ENCODE peak calls at places on chromosomes 12 and 14, in ten cellular contexts. One of them, this sample, is unnamed.

GRCh38 chr12:115191342-115191741 is 507.4 kb upstream of the TBX3 start:
- DNase-seq in WERI-Rb-1: no peak
- DNase-seq in AG09319: peak
- DNase-seq in astrocyte of the cerebellum: no peak
- DNase-seq in psoas muscle: no peak
- DNase-seq in tibial artery: no peak
- DNase-seq in Peyer's patch: no peak
- DNase-seq in mesothelial cell of epicardium: no peak
- DNase-seq in choroid plexus epithelial cell: no peak
- DNase-seq in CD8-positive, alpha-beta T cell: no peak
- DNase-seq in this sample: no peak

GRCh38 chr12:118548887-118549286 is 172.5 kb downstream of the SUDS3 start:
- DNase-seq in WERI-Rb-1: no peak
- DNase-seq in AG09319: no peak
- DNase-seq in astrocyte of the cerebellum: no peak
- DNase-seq in psoas muscle: no peak
- DNase-seq in tibial artery: no peak
- DNase-seq in Peyer's patch: no peak
- DNase-seq in mesothelial cell of epicardium: no peak
- DNase-seq in choroid plexus epithelial cell: no peak
- DNase-seq in CD8-positive, alpha-beta T cell: no peak
- DNase-seq in this sample: no peak

GRCh38 chr14:67360469-67361206 is 510 bp downstream of the EIF2S1 start:
- DNase-seq in WERI-Rb-1: no peak
- DNase-seq in AG09319: no peak
- DNase-seq in astrocyte of the cerebellum: no peak
- DNase-seq in psoas muscle: no peak
- DNase-seq in tibial artery: no peak
- DNase-seq in Peyer's patch: no peak
- DNase-seq in mesothelial cell of epicardium: no peak
- DNase-seq in choroid plexus epithelial cell: no peak
- DNase-seq in CD8-positive, alpha-beta T cell: no peak
- DNase-seq in this sample: no peak

GRCh38 chr14:52852810-52853521 is 61.6 kb upstream of the GNPNAT1 start:
- DNase-seq in WERI-Rb-1: no peak
- DNase-seq in AG09319: no peak
- DNase-seq in astrocyte of the cerebellum: no peak
- DNase-seq in psoas muscle: no peak
- DNase-seq in tibial artery: no peak
- DNase-seq in Peyer's patch: no peak
- DNase-seq in mesothelial cell of epicardium: no peak
- DNase-seq in choroid plexus epithelial cell: peak
- DNase-seq in CD8-positive, alpha-beta T cell: no peak
- DNase-seq in this sample: no peak

GRCh38 chr14:89013098-89013504 is 188.7 kb downstream of the TTC8 start:
- DNase-seq in WERI-Rb-1: peak
- DNase-seq in AG09319: no peak
- DNase-seq in astrocyte of the cerebellum: no peak
- DNase-seq in psoas muscle: no peak
- DNase-seq in tibial artery: no peak
- DNase-seq in Peyer's patch: peak
- DNase-seq in mesothelial cell of epicardium: no peak
- DNase-seq in choroid plexus epithelial cell: peak
- DNase-seq in CD8-positive, alpha-beta T cell: no peak
- DNase-seq in this sample: no peak

GRCh38 chr12:104522985-104523719 is 66.4 kb downstream of the CHST11 start:
- DNase-seq in WERI-Rb-1: no peak
- DNase-seq in AG09319: no peak
- DNase-seq in astrocyte of the cerebellum: no peak
- DNase-seq in psoas muscle: no peak
- DNase-seq in tibial artery: no peak
- DNase-seq in Peyer's patch: no peak
- DNase-seq in mesothelial cell of epicardium: no peak
- DNase-seq in choroid plexus epithelial cell: peak
- DNase-seq in CD8-positive, alpha-beta T cell: no peak
- DNase-seq in this sample: no peak

GRCh38 chr14:23512156-23512555 is 39.4 kb downstream of the ZFHX2 start:
- DNase-seq in WERI-Rb-1: no peak
- DNase-seq in AG09319: no peak
- DNase-seq in astrocyte of the cerebellum: no peak
- DNase-seq in psoas muscle: no peak
- DNase-seq in tibial artery: no peak
- DNase-seq in Peyer's patch: no peak
- DNase-seq in mesothelial cell of epicardium: no peak
- DNase-seq in choroid plexus epithelial cell: no peak
- DNase-seq in CD8-positive, alpha-beta T cell: no peak
- DNase-seq in this sample: no peak

GRCh38 chr14:101460521-101460920 is 100.8 kb upstream of the DIO3 start:
- DNase-seq in WERI-Rb-1: no peak
- DNase-seq in AG09319: no peak
- DNase-seq in astrocyte of the cerebellum: no peak
- DNase-seq in psoas muscle: no peak
- DNase-seq in tibial artery: no peak
- DNase-seq in Peyer's patch: peak
- DNase-seq in mesothelial cell of epicardium: no peak
- DNase-seq in choroid plexus epithelial cell: no peak
- DNase-seq in CD8-positive, alpha-beta T cell: no peak
- DNase-seq in this sample: no peak

GRCh38 chr12:9349888-9350885 is 142.0 kb upstream of the PZP start:
- DNase-seq in WERI-Rb-1: no peak
- DNase-seq in AG09319: no peak
- DNase-seq in astrocyte of the cerebellum: no peak
- DNase-seq in psoas muscle: no peak
- DNase-seq in tibial artery: no peak
- DNase-seq in Peyer's patch: no peak
- DNase-seq in mesothelial cell of epicardium: no peak
- DNase-seq in choroid plexus epithelial cell: no peak
- DNase-seq in CD8-positive, alpha-beta T cell: no peak
- DNase-seq in this sample: no peak

GRCh38 chr14:73248294-73248868 is 11.1 kb downstream of the PAPLN start:
- DNase-seq in WERI-Rb-1: no peak
- DNase-seq in AG09319: no peak
- DNase-seq in astrocyte of the cerebellum: no peak
- DNase-seq in psoas muscle: peak
- DNase-seq in tibial artery: no peak
- DNase-seq in Peyer's patch: no peak
- DNase-seq in mesothelial cell of epicardium: no peak
- DNase-seq in choroid plexus epithelial cell: peak
- DNase-seq in CD8-positive, alpha-beta T cell: no peak
- DNase-seq in this sample: no peak

GRCh38 chr12:21149849-21150248 is 18.9 kb downstream of the SLCO1B1 start:
- DNase-seq in WERI-Rb-1: no peak
- DNase-seq in AG09319: no peak
- DNase-seq in astrocyte of the cerebellum: no peak
- DNase-seq in psoas muscle: peak
- DNase-seq in tibial artery: no peak
- DNase-seq in Peyer's patch: no peak
- DNase-seq in mesothelial cell of epicardium: no peak
- DNase-seq in choroid plexus epithelial cell: no peak
- DNase-seq in CD8-positive, alpha-beta T cell: no peak
- DNase-seq in this sample: no peak

GRCh38 chr14:85528080-85528881 is 1.7 kb upstream of the FLRT2 start:
- DNase-seq in WERI-Rb-1: peak
- DNase-seq in AG09319: peak
- DNase-seq in astrocyte of the cerebellum: peak
- DNase-seq in psoas muscle: peak
- DNase-seq in tibial artery: no peak
- DNase-seq in Peyer's patch: no peak
- DNase-seq in mesothelial cell of epicardium: no peak
- DNase-seq in choroid plexus epithelial cell: peak
- DNase-seq in CD8-positive, alpha-beta T cell: no peak
- DNase-seq in this sample: peak

GRCh38 chr14:90681889-90682429 is 134.3 kb downstream of the TTC7B start:
- DNase-seq in WERI-Rb-1: no peak
- DNase-seq in AG09319: no peak
- DNase-seq in astrocyte of the cerebellum: no peak
- DNase-seq in psoas muscle: no peak
- DNase-seq in tibial artery: no peak
- DNase-seq in Peyer's patch: no peak
- DNase-seq in mesothelial cell of epicardium: no peak
- DNase-seq in choroid plexus epithelial cell: no peak
- DNase-seq in CD8-positive, alpha-beta T cell: no peak
- DNase-seq in this sample: no peak

GRCh38 chr12:1591029-1591428 is 3.4 kb downstream of the FBXL14 start:
- DNase-seq in WERI-Rb-1: no peak
- DNase-seq in AG09319: no peak
- DNase-seq in astrocyte of the cerebellum: no peak
- DNase-seq in psoas muscle: no peak
- DNase-seq in tibial artery: no peak
- DNase-seq in Peyer's patch: no peak
- DNase-seq in mesothelial cell of epicardium: no peak
- DNase-seq in choroid plexus epithelial cell: peak
- DNase-seq in CD8-positive, alpha-beta T cell: no peak
- DNase-seq in this sample: no peak

GRCh38 chr14:96146131-96146771 is 58.4 kb upstream of the BDKRB2 start:
- DNase-seq in WERI-Rb-1: no peak
- DNase-seq in AG09319: peak
- DNase-seq in astrocyte of the cerebellum: peak
- DNase-seq in psoas muscle: no peak
- DNase-seq in tibial artery: no peak
- DNase-seq in Peyer's patch: no peak
- DNase-seq in mesothelial cell of epicardium: no peak
- DNase-seq in choroid plexus epithelial cell: peak
- DNase-seq in CD8-positive, alpha-beta T cell: no peak
- DNase-seq in this sample: no peak

GRCh38 chr12:123761841-123762714 is at the start of gene DNAH10:
- DNase-seq in WERI-Rb-1: no peak
- DNase-seq in AG09319: no peak
- DNase-seq in astrocyte of the cerebellum: no peak
- DNase-seq in psoas muscle: no peak
- DNase-seq in tibial artery: no peak
- DNase-seq in Peyer's patch: peak
- DNase-seq in mesothelial cell of epicardium: peak
- DNase-seq in choroid plexus epithelial cell: peak
- DNase-seq in CD8-positive, alpha-beta T cell: no peak
- DNase-seq in this sample: peak
- TF ChIP-seq CTCF in WERI-Rb-1: no peak
- TF ChIP-seq CTCF in AG09319: peak
- TF ChIP-seq CTCF in astrocyte of the cerebellum: peak
- TF ChIP-seq CTCF in psoas muscle: no peak
- TF ChIP-seq CTCF in tibial artery: no peak
- TF ChIP-seq CTCF in Peyer's patch: peak
- TF ChIP-seq CTCF in mesothelial cell of epicardium: peak
- TF ChIP-seq CTCF in choroid plexus epithelial cell: peak
- TF ChIP-seq CTCF in CD8-positive, alpha-beta T cell: no peak
- TF ChIP-seq CTCF in this sample: peak

GRCh38 chr14:80356413-80356812 is 145.1 kb upstream of the DIO2 start:
- DNase-seq in WERI-Rb-1: peak
- DNase-seq in AG09319: no peak
- DNase-seq in astrocyte of the cerebellum: no peak
- DNase-seq in psoas muscle: no peak
- DNase-seq in tibial artery: no peak
- DNase-seq in Peyer's patch: no peak
- DNase-seq in mesothelial cell of epicardium: no peak
- DNase-seq in choroid plexus epithelial cell: peak
- DNase-seq in CD8-positive, alpha-beta T cell: no peak
- DNase-seq in this sample: peak
- TF ChIP-seq CTCF in WERI-Rb-1: peak
- TF ChIP-seq CTCF in AG09319: peak
- TF ChIP-seq CTCF in astrocyte of the cerebellum: peak
- TF ChIP-seq CTCF in psoas muscle: no peak
- TF ChIP-seq CTCF in tibial artery: no peak
- TF ChIP-seq CTCF in Peyer's patch: no peak
- TF ChIP-seq CTCF in mesothelial cell of epicardium: peak
- TF ChIP-seq CTCF in choroid plexus epithelial cell: peak
- TF ChIP-seq CTCF in CD8-positive, alpha-beta T cell: no peak
- TF ChIP-seq CTCF in this sample: peak

GRCh38 chr12:80413462-80413861 is 30.6 kb upstream of the PTPRQ start:
- DNase-seq in WERI-Rb-1: no peak
- DNase-seq in AG09319: no peak
- DNase-seq in astrocyte of the cerebellum: no peak
- DNase-seq in psoas muscle: no peak
- DNase-seq in tibial artery: no peak
- DNase-seq in Peyer's patch: no peak
- DNase-seq in mesothelial cell of epicardium: no peak
- DNase-seq in choroid plexus epithelial cell: no peak
- DNase-seq in CD8-positive, alpha-beta T cell: no peak
- DNase-seq in this sample: no peak
- TF ChIP-seq CTCF in WERI-Rb-1: no peak
- TF ChIP-seq CTCF in AG09319: no peak
- TF ChIP-seq CTCF in astrocyte of the cerebellum: no peak
- TF ChIP-seq CTCF in psoas muscle: no peak
- TF ChIP-seq CTCF in tibial artery: no peak
- TF ChIP-seq CTCF in Peyer's patch: no peak
- TF ChIP-seq CTCF in mesothelial cell of epicardium: no peak
- TF ChIP-seq CTCF in choroid plexus epithelial cell: no peak
- TF ChIP-seq CTCF in CD8-positive, alpha-beta T cell: no peak
- TF ChIP-seq CTCF in this sample: no peak

GRCh38 chr12:98721204-98721702 is 76.2 kb downstream of the APAF1 start:
- DNase-seq in WERI-Rb-1: no peak
- DNase-seq in AG09319: no peak
- DNase-seq in astrocyte of the cerebellum: no peak
- DNase-seq in psoas muscle: no peak
- DNase-seq in tibial artery: no peak
- DNase-seq in Peyer's patch: no peak
- DNase-seq in mesothelial cell of epicardium: no peak
- DNase-seq in choroid plexus epithelial cell: no peak
- DNase-seq in CD8-positive, alpha-beta T cell: no peak
- DNase-seq in this sample: no peak
- TF ChIP-seq CTCF in WERI-Rb-1: no peak
- TF ChIP-seq CTCF in AG09319: no peak
- TF ChIP-seq CTCF in astrocyte of the cerebellum: no peak
- TF ChIP-seq CTCF in psoas muscle: no peak
- TF ChIP-seq CTCF in tibial artery: no peak
- TF ChIP-seq CTCF in Peyer's patch: no peak
- TF ChIP-seq CTCF in mesothelial cell of epicardium: no peak
- TF ChIP-seq CTCF in choroid plexus epithelial cell: peak
- TF ChIP-seq CTCF in CD8-positive, alpha-beta T cell: no peak
- TF ChIP-seq CTCF in this sample: no peak

GRCh38 chr14:94306047-94306978 is 13.2 kb upstream of the SERPINA10 start:
- DNase-seq in WERI-Rb-1: no peak
- DNase-seq in AG09319: no peak
- DNase-seq in astrocyte of the cerebellum: no peak
- DNase-seq in psoas muscle: no peak
- DNase-seq in tibial artery: no peak
- DNase-seq in Peyer's patch: no peak
- DNase-seq in mesothelial cell of epicardium: no peak
- DNase-seq in choroid plexus epithelial cell: no peak
- DNase-seq in CD8-positive, alpha-beta T cell: no peak
- DNase-seq in this sample: no peak

GRCh38 chr14:94305620-94306019 is 12.6 kb upstream of the SERPINA10 start:
- DNase-seq in WERI-Rb-1: no peak
- DNase-seq in AG09319: no peak
- DNase-seq in astrocyte of the cerebellum: no peak
- DNase-seq in psoas muscle: no peak
- DNase-seq in tibial artery: no peak
- DNase-seq in Peyer's patch: no peak
- DNase-seq in mesothelial cell of epicardium: no peak
- DNase-seq in choroid plexus epithelial cell: no peak
- DNase-seq in CD8-positive, alpha-beta T cell: no peak
- DNase-seq in this sample: no peak

GRCh38 chr14:94309721-94310120 is 13.4 kb downstream of the SERPINA6 start:
- DNase-seq in WERI-Rb-1: no peak
- DNase-seq in AG09319: no peak
- DNase-seq in astrocyte of the cerebellum: no peak
- DNase-seq in psoas muscle: no peak
- DNase-seq in tibial artery: no peak
- DNase-seq in Peyer's patch: no peak
- DNase-seq in mesothelial cell of epicardium: no peak
- DNase-seq in choroid plexus epithelial cell: no peak
- DNase-seq in CD8-positive, alpha-beta T cell: no peak
- DNase-seq in this sample: no peak

GRCh38 chr14:94310248-94310647 is 12.9 kb downstream of the SERPINA6 start:
- DNase-seq in WERI-Rb-1: no peak
- DNase-seq in AG09319: no peak
- DNase-seq in astrocyte of the cerebellum: no peak
- DNase-seq in psoas muscle: no peak
- DNase-seq in tibial artery: no peak
- DNase-seq in Peyer's patch: no peak
- DNase-seq in mesothelial cell of epicardium: no peak
- DNase-seq in choroid plexus epithelial cell: no peak
- DNase-seq in CD8-positive, alpha-beta T cell: no peak
- DNase-seq in this sample: no peak

GRCh38 chr14:94307410-94307992 is 14.4 kb upstream of the SERPINA10 start:
- DNase-seq in WERI-Rb-1: no peak
- DNase-seq in AG09319: no peak
- DNase-seq in astrocyte of the cerebellum: no peak
- DNase-seq in psoas muscle: no peak
- DNase-seq in tibial artery: no peak
- DNase-seq in Peyer's patch: no peak
- DNase-seq in mesothelial cell of epicardium: no peak
- DNase-seq in choroid plexus epithelial cell: peak
- DNase-seq in CD8-positive, alpha-beta T cell: no peak
- DNase-seq in this sample: no peak
- TF ChIP-seq CTCF in WERI-Rb-1: peak
- TF ChIP-seq CTCF in AG09319: no peak
- TF ChIP-seq CTCF in astrocyte of the cerebellum: peak
- TF ChIP-seq CTCF in psoas muscle: no peak
- TF ChIP-seq CTCF in tibial artery: no peak
- TF ChIP-seq CTCF in Peyer's patch: no peak
- TF ChIP-seq CTCF in mesothelial cell of epicardium: peak
- TF ChIP-seq CTCF in choroid plexus epithelial cell: peak
- TF ChIP-seq CTCF in CD8-positive, alpha-beta T cell: no peak
- TF ChIP-seq CTCF in this sample: peak

This sample was measured in endothelial cell.